ENCODE peak calls at places on chromosomes 5 and 9, in seven cellular contexts. E is putamen; S is fibroblast of the aortic adventitia; M is stimulated activated CD4-positive, alpha-beta T cell treated with anti-CD3 and anti-CD28 coated beads, Interleukin-2, amount 100 ng/mL, for 48 hours; R is PC-3; C is CD4-positive, CD25-positive, alpha-beta regulatory T cell; T is naive thymus-derived CD8-positive, alpha-beta T cell. P is an unnamed sample.

GRCh38 chr9:31799953-31800609 is 584.4 kb upstream of the ACO1 start:
- DNase-seq in R (peak), E (no peak), S (peak), T (peak), M (no peak), C (no peak), P (peak)

GRCh38 chr5:85337400-85337799 is 952.7 kb upstream of the EDIL3 start:
- DNase-seq in T (no peak), S (no peak), C (no peak), R (no peak), E (no peak), M (no peak), P (no peak)

GRCh38 chr5:30908356-30908755 is 285.1 kb upstream of the CDH6 start:
- DNase-seq in M (no peak), E (no peak), S (no peak), R (no peak), C (no peak), T (no peak), P (no peak)

GRCh38 chr5:108101105-108101504 is 280.8 kb downstream of the FBXL17 start:
- DNase-seq in E (peak), M (no peak), S (peak), R (no peak), C (no peak), T (no peak), P (peak)

GRCh38 chr9:34370970-34371880 is 5.5 kb downstream of the MYORG start:
- DNase-seq in C (peak), S (no peak), E (no peak), M (no peak), T (no peak), R (no peak), P (no peak)

GRCh38 chr5:179266291-179267070 is 78.8 kb downstream of the ADAMTS2 start:
- DNase-seq in S (no peak), T (no peak), C (no peak), R (no peak), E (no peak), M (no peak), P (no peak)

GRCh38 chr5:150598821-150599273 is 41.6 kb upstream of the SYNPO start:
- DNase-seq in T (no peak), S (no peak), M (no peak), C (no peak), R (no peak), E (no peak), P (no peak)

GRCh38 chr5:134426362-134426761 is 14.7 kb upstream of the CDKN2AIPNL start:
- DNase-seq in S (no peak), M (no peak), E (no peak), T (no peak), C (no peak), R (no peak), P (no peak)

GRCh38 chr5:157327771-157328170 is 61.8 kb downstream of the CYFIP2 start:
- DNase-seq in R (peak), S (no peak), M (no peak), E (no peak), T (peak), C (no peak), P (no peak)

GRCh38 chr5:137073192-137073591 is 425.9 kb downstream of the SPOCK1 start:
- DNase-seq in M (no peak), T (no peak), R (peak), E (no peak), C (no peak), S (peak), P (no peak)

GRCh38 chr5:93581738-93582414 is 857 bp upstream of the NR2F1-AS1 start:
- DNase-seq in S (peak), M (no peak), T (no peak), C (no peak), R (peak), E (no peak), P (peak)

GRCh38 chr5:14685757-14686156 is 21.2 kb downstream of the OTULIN start:
- DNase-seq in M (no peak), E (peak), R (peak), S (peak), C (peak), T (peak), P (peak)

GRCh38 chr5:34491251-34491620 is 164.9 kb upstream of the RAI14 start:
- DNase-seq in S (no peak), M (no peak), T (no peak), E (no peak), R (no peak), C (no peak), P (no peak)

GRCh38 chr9:128940271-128940921 is 7.0 kb downstream of the DOLK start:
- DNase-seq in R (no peak), E (no peak), M (no peak), S (no peak), C (no peak), T (no peak), P (no peak)

GRCh38 chr5:143889986-143890385 is 78.0 kb downstream of the HMHB1 start:
- DNase-seq in R (no peak), S (peak), C (no peak), E (no peak), M (no peak), T (no peak), P (no peak)

GRCh38 chr5:117888688-117889087 is 1099.7 kb downstream of the DTWD2 start:
- DNase-seq in S (no peak), C (no peak), M (no peak), T (no peak), E (peak), R (no peak), P (peak)

GRCh38 chr5:76482961-76483360 is 79.9 kb downstream of the IQGAP2 start:
- DNase-seq in E (no peak), M (no peak), S (no peak), C (no peak), T (no peak), R (no peak), P (no peak)

GRCh38 chr5:78587775-78588291 is 60.7 kb downstream of the LHFPL2 start:
- DNase-seq in S (peak), C (no peak), R (no peak), E (no peak), T (no peak), M (no peak), P (peak)